ENCODE peak calls at places on chromosomes 12 and 14, in five cellular contexts. E, A, G, P and X are unnamed samples.
A peak's percentile ranks its signal among the peaks of the same experiment; 100 is the strongest.

GRCh38 chr14:50335389-50335788 is 23.3 kb downstream of the DMAC2L start:
- DNase-seq in G (no peak), E (no peak), P (no peak), A (no peak), X (peak; percentile 80)

GRCh38 chr14:76376001-76376404 is at the start of gene ESRRB:
- DNase-seq in G (no peak), P (peak; percentile 4), E (no peak), A (no peak), X (peak; percentile 22)

GRCh38 chr14:90087433-90087832 is 25.6 kb downstream of the KCNK13 start:
- DNase-seq in E (no peak), G (no peak), P (peak; percentile 73), A (peak; percentile 28), X (peak; percentile 45)

GRCh38 chr12:25518512-25518911 is 34.6 kb downstream of the LMNTD1 start:
- DNase-seq in G (no peak), E (no peak), P (peak; percentile 24), A (no peak), X (peak; percentile 79)

GRCh38 chr14:96016761-96017160 is 22.4 kb upstream of the C14orf132 start:
- DNase-seq in A (no peak), P (no peak), E (no peak), G (no peak), X (peak; percentile 70)

GRCh38 chr14:64364907-64365306 is 23.2 kb upstream of the MTHFD1 start:
- DNase-seq in A (no peak), P (peak; percentile 58), G (no peak), E (peak; percentile 7), X (peak; percentile 55)

GRCh38 chr12:64820593-64820992 is 3.9 kb upstream of the TBC1D30 start:
- DNase-seq in A (no peak), P (no peak), G (no peak), E (no peak), X (no peak)

GRCh38 chr12:3034067-3034750 is 43.0 kb upstream of the TSPAN9 start:
- DNase-seq in E (peak; percentile 88), A (no peak), G (peak; percentile 50), P (peak; percentile 56), X (peak; percentile 74)

GRCh38 chr14:101705733-101706508 is 55.6 kb upstream of the PPP2R5C start:
- DNase-seq in E (no peak), P (no peak), G (peak; percentile 77), A (no peak), X (peak; percentile 32)

GRCh38 chr14:39145266-39145966 is 24.7 kb downstream of the TRAPPC6B start:
- DNase-seq in P (peak; percentile 4), G (no peak), A (no peak), E (no peak), X (no peak)

GRCh38 chr12:7832059-7832696 is 40.5 kb downstream of the SLC2A14 start:
- DNase-seq in P (peak; percentile 40), E (peak; percentile 61), G (no peak), A (no peak), X (peak; percentile 69)

GRCh38 chr14:61602733-61603077 is 92.6 kb upstream of the HIF1A start:
- DNase-seq in P (peak; percentile 73), G (no peak), A (no peak), E (no peak), X (no peak)

GRCh38 chr12:88207921-88208640 is 66.0 kb downstream of the TMTC3 start:
- DNase-seq in A (no peak), E (peak; percentile 13), G (no peak), P (peak; percentile 88), X (peak; percentile 89)

GRCh38 chr12:45648070-45648469 is 81.4 kb upstream of the ARID2 start:
- DNase-seq in A (no peak), E (no peak), P (no peak), G (no peak), X (no peak)

GRCh38 chr14:102086346-102086971 is 385 bp downstream of the HSP90AA1 start:
- DNase-seq in P (peak; percentile 46), A (no peak), E (no peak), G (peak; percentile 72), X (peak; percentile 79)

GRCh38 chr12:6899837-6900519 is 4.6 kb upstream of the LRRC23 start:
- DNase-seq in P (peak; percentile 86), A (no peak), E (no peak), G (no peak), X (peak; percentile 53)

GRCh38 chr14:68392393-68393085 is 400.3 kb downstream of the ZFP36L1 start:
- DNase-seq in E (no peak), P (no peak), G (no peak), A (no peak), X (peak; percentile 36)

GRCh38 chr12:65742481-65742971 is 81.8 kb upstream of the HMGA2 start:
- DNase-seq in P (no peak), G (no peak), A (no peak), E (no peak), X (peak; percentile 57)

GRCh38 chr12:80567391-80567790 is 123.4 kb downstream of the PTPRQ start:
- DNase-seq in G (no peak), E (no peak), A (no peak), P (no peak), X (peak; percentile 48)

GRCh38 chr12:47317182-47317915 is 237.6 kb upstream of the AMIGO2 start:
- DNase-seq in P (no peak), E (no peak), A (no peak), G (no peak), X (peak; percentile 61)

GRCh38 chr12:44876554-44877275 is 600 bp upstream of the NELL2 start:
- DNase-seq in P (peak; percentile 4), A (peak; percentile 31), E (no peak), G (peak; percentile 48), X (peak; percentile 9)

GRCh38 chr14:67725171-67725570 is 23.5 kb downstream of the RDH12 start:
- DNase-seq in G (no peak), E (no peak), A (no peak), P (no peak), X (no peak)

GRCh38 chr12:25377475-25378179 is 126.9 kb upstream of the KRAS start:
- DNase-seq in A (no peak), E (no peak), P (peak; percentile 47), G (peak; percentile 51), X (peak; percentile 65)

GRCh38 chr12:75854681-75855309 is 176.8 kb downstream of the PHLDA1 start:
- DNase-seq in P (peak; percentile 58), E (no peak), G (no peak), A (no peak), X (peak; percentile 81)

GRCh38 chr14:54147285-54147684 is 190.7 kb upstream of the BMP4 start:
- DNase-seq in G (no peak), P (peak; percentile 98), A (no peak), E (no peak), X (peak; percentile 97)

GRCh38 chr14:67763158-67763822 is 53.1 kb downstream of the ZFYVE26 start:
- DNase-seq in P (no peak), E (no peak), G (no peak), A (no peak), X (no peak)